ENCODE peak calls at places on chromosomes 4 and X, in seven cellular contexts. N is fibroblast of pulmonary artery, Q is kidney epithelial cell, I is H9, H is A673, E is mucosa of descending colon, Z is GM19239. O is an unnamed sample.

GRCh38 chr4:74283614-74284013 is 24.7 kb upstream of the EPGN start:
- DNase-seq in N (peak), Q (peak), I (no peak), H (no peak), E (no peak), Z (no peak), O (no peak)

GRCh38 chr4:3215733-3216132 is 33.2 kb upstream of the MSANTD1 start:
- DNase-seq in N (no peak), Q (no peak), I (no peak), H (no peak), E (no peak), Z (no peak), O (no peak)

GRCh38 chrX:135923353-135923752 is 29.8 kb downstream of the SAGE1 start:
- DNase-seq in N (no peak), Q (no peak), I (peak), H (no peak), E (no peak), Z (no peak), O (no peak)

GRCh38 chrX:85114776-85115175 is 111.1 kb downstream of the APOOL start:
- DNase-seq in N (no peak), Q (no peak), I (no peak), H (peak), E (no peak), Z (no peak), O (no peak)

GRCh38 chrX:1222511-1223252 is 10.2 kb upstream of the CRLF2 start:
- DNase-seq in N (no peak), Q (no peak), I (no peak), H (no peak), E (no peak), Z (no peak), O (no peak)

GRCh38 chr4:127357765-127358164 is 275.0 kb upstream of the INTU start:
- DNase-seq in N (no peak), Q (no peak), I (no peak), H (no peak), E (no peak), Z (no peak), O (no peak)

GRCh38 chrX:56783450-56783831 is 54.4 kb downstream of the NBDY start:
- DNase-seq in N (no peak), Q (no peak), I (peak), H (peak), E (peak), Z (no peak), O (peak)

GRCh38 chrX:118637997-118638396 is 89.4 kb upstream of the IL13RA1 start:
- DNase-seq in N (peak), Q (no peak), I (no peak), H (peak), E (no peak), Z (no peak), O (no peak)

GRCh38 chrX:142593470-142593869 is 388.4 kb upstream of the MAGEC2 start:
- DNase-seq in N (no peak), Q (no peak), I (no peak), H (no peak), E (no peak), Z (no peak), O (no peak)

GRCh38 chr4:105666693-105667092 is 41.8 kb downstream of the INTS12 start:
- DNase-seq in N (peak), Q (no peak), I (no peak), H (peak), E (no peak), Z (no peak), O (no peak)

GRCh38 chr4:61397174-61397573 is 197.0 kb downstream of the ADGRL3 start:
- DNase-seq in N (peak), Q (peak), I (no peak), H (no peak), E (no peak), Z (no peak), O (no peak)

GRCh38 chr4:2368779-2369437 is 49.5 kb downstream of the ZFYVE28 start:
- DNase-seq in N (no peak), Q (no peak), I (no peak), H (no peak), E (peak), Z (no peak), O (no peak)

GRCh38 chr4:33063238-33063637 is 2343.1 kb downstream of the PCDH7 start:
- DNase-seq in N (peak), Q (peak), I (no peak), H (no peak), E (no peak), Z (no peak), O (no peak)

GRCh38 chr4:123892997-123893745 is 496.6 kb downstream of the SPRY1 start:
- DNase-seq in N (peak), Q (no peak), I (no peak), H (peak), E (no peak), Z (no peak), O (no peak)

GRCh38 chr4:164824581-164824980 is 52.4 kb upstream of the APELA start:
- DNase-seq in N (no peak), Q (no peak), I (no peak), H (peak), E (no peak), Z (no peak), O (no peak)

GRCh38 chr4:127179451-127180087 is 453.2 kb upstream of the INTU start:
- DNase-seq in N (no peak), Q (no peak), I (no peak), H (no peak), E (no peak), Z (no peak), O (no peak)

GRCh38 chrX:17613979-17614572 is 123.2 kb upstream of the SCML1 start:
- DNase-seq in N (no peak), Q (no peak), I (no peak), H (no peak), E (no peak), Z (no peak), O (no peak)

GRCh38 chr4:139841464-139842195 is 176.0 kb downstream of the MGST2 start:
- DNase-seq in N (no peak), Q (no peak), I (no peak), H (no peak), E (no peak), Z (no peak), O (no peak)

GRCh38 chrX:25083661-25084060 is 67.9 kb upstream of the ARX start:
- DNase-seq in N (no peak), Q (no peak), I (no peak), H (no peak), E (no peak), Z (no peak), O (no peak)

GRCh38 chrX:41408576-41408975 is 38.6 kb upstream of the NYX start:
- DNase-seq in N (no peak), Q (no peak), I (no peak), H (no peak), E (no peak), Z (no peak), O (no peak)

GRCh38 chrX:73916931-73917657 is 354.1 kb downstream of the CHIC1 start:
- DNase-seq in N (peak), Q (peak), I (no peak), H (peak), E (no peak), Z (no peak), O (no peak)

GRCh38 chr4:23320881-23321612 is 568.8 kb downstream of the PPARGC1A start:
- DNase-seq in N (no peak), Q (no peak), I (no peak), H (no peak), E (no peak), Z (no peak), O (no peak)

GRCh38 chr4:25976780-25977179 is 62.8 kb downstream of the SMIM20 start:
- DNase-seq in N (no peak), Q (no peak), I (no peak), H (no peak), E (no peak), Z (no peak), O (no peak)

GRCh38 chr4:142040043-142040442 is 403.7 kb downstream of the IL15 start:
- DNase-seq in N (no peak), Q (no peak), I (peak), H (no peak), E (no peak), Z (no peak), O (no peak)

GRCh38 chr4:10342866-10343265 is 114.4 kb downstream of the ZNF518B start:
- DNase-seq in N (no peak), Q (no peak), I (no peak), H (no peak), E (no peak), Z (no peak), O (no peak)

GRCh38 chrX:130108647-130109428 is 1.5 kb downstream of the ELF4 start:
- DNase-seq in N (no peak), Q (no peak), I (no peak), H (peak), E (peak), Z (peak), O (no peak)

GRCh38 chr4:182093431-182093831 is 149.8 kb upstream of the TENM3 start:
- DNase-seq in N (no peak), Q (no peak), I (no peak), H (peak), E (no peak), Z (no peak), O (no peak)

GRCh38 chrX:123138473-123138872 is 45.6 kb upstream of the GRIA3 start:
- DNase-seq in N (peak), Q (no peak), I (no peak), H (no peak), E (no peak), Z (no peak), O (no peak)

GRCh38 chr4:176052744-176053143 is 12.9 kb upstream of the WDR17 start:
- DNase-seq in N (no peak), Q (no peak), I (no peak), H (no peak), E (no peak), Z (no peak), O (peak)

GRCh38 chrX:106894978-106895452 is 8.1 kb downstream of the RIPPLY1 start:
- DNase-seq in N (peak), Q (no peak), I (no peak), H (peak), E (no peak), Z (no peak), O (no peak)

GRCh38 chrX:142036111-142036510 is 132.4 kb downstream of the MAGEC1 start:
- DNase-seq in N (peak), Q (no peak), I (no peak), H (no peak), E (no peak), Z (no peak), O (no peak)

GRCh38 chrX:9379697-9380551 is 84.9 kb upstream of the TBL1X start:
- DNase-seq in N (peak), Q (peak), I (no peak), H (no peak), E (no peak), Z (no peak), O (no peak)

GRCh38 chr4:1300466-1301455 is 11.1 kb downstream of the MAEA start:
- DNase-seq in N (peak), Q (no peak), I (no peak), H (peak), E (peak), Z (no peak), O (no peak)

GRCh38 chr4:146243141-146243882 is 29.0 kb downstream of the REELD1 start:
- DNase-seq in N (peak), Q (no peak), I (peak), H (peak), E (no peak), Z (peak), O (peak)

GRCh38 chr4:4870493-4871266 is 11.2 kb downstream of the MSX1 start:
- DNase-seq in N (no peak), Q (no peak), I (no peak), H (no peak), E (no peak), Z (no peak), O (no peak)

GRCh38 chr4:40630335-40631021 is 814 bp upstream of the RBM47 start:
- DNase-seq in N (no peak), Q (no peak), I (peak), H (no peak), E (peak), Z (peak), O (peak)

GRCh38 chrX:74133156-74133796 is 170.7 kb upstream of the ZCCHC13 start:
- DNase-seq in N (peak), Q (peak), I (no peak), H (peak), E (no peak), Z (peak), O (peak)

GRCh38 chr4:77758804-77759203 is 60.4 kb downstream of the CNOT6L start:
- DNase-seq in N (no peak), Q (no peak), I (no peak), H (no peak), E (no peak), Z (no peak), O (no peak)

GRCh38 chr4:158949094-158949493 is 153.8 kb upstream of the RAPGEF2 start:
- DNase-seq in N (peak), Q (no peak), I (no peak), H (no peak), E (no peak), Z (no peak), O (no peak)

GRCh38 chr4:94634266-94634665 is 123.5 kb upstream of the BMPR1B start:
- DNase-seq in N (no peak), Q (no peak), I (no peak), H (peak), E (no peak), Z (no peak), O (no peak)

O was measured in GM12878.